ENCODE peak calls at places on chromosomes 5 and 9, in nine cellular contexts. L, O, S, H, A, G, Q, W and R are unnamed samples.
A peak's percentile ranks its signal among the peaks of the same experiment; 100 is the strongest.

GRCh38 chr5:3659907-3660306 is 64.3 kb downstream of the IRX1 start:
- DNase-seq in L (no peak), O (no peak), S (peak; percentile 9), H (no peak), A (no peak), G (peak; percentile 5), Q (no peak), W (no peak), R (no peak)

GRCh38 chr5:2014058-2014610 is 131.4 kb upstream of the IRX4 start:
- DNase-seq in L (no peak), O (no peak), S (no peak), H (no peak), A (no peak), G (peak; percentile 12), Q (no peak), W (no peak), R (no peak)

GRCh38 chr5:10337986-10338385 is 15.5 kb upstream of the MARCHF6 start:
- DNase-seq in L (no peak), O (no peak), S (no peak), H (no peak), A (no peak), G (no peak), Q (no peak), W (no peak), R (no peak)

GRCh38 chr5:138745268-138745667 is 8.0 kb upstream of the CTNNA1 start:
- DNase-seq in L (no peak), O (no peak), S (no peak), H (no peak), A (no peak), G (no peak), Q (no peak), W (no peak), R (no peak)

GRCh38 chr9:20353529-20353928 is 268.8 kb downstream of the MLLT3 start:
- DNase-seq in L (no peak), O (no peak), S (no peak), H (no peak), A (no peak), G (peak; percentile 3), Q (no peak), W (no peak), R (no peak)

GRCh38 chr5:1274471-1274870 is 20.4 kb downstream of the TERT start:
- DNase-seq in L (no peak), O (no peak), S (no peak), H (no peak), A (no peak), G (no peak), Q (no peak), W (no peak), R (no peak)

GRCh38 chr5:116084231-116084630 is 594 bp upstream of the COMMD10 start:
- DNase-seq in L (no peak), O (no peak), S (peak; percentile 62), H (peak; percentile 30), A (peak; percentile 10), G (peak; percentile 40), Q (no peak), W (no peak), R (no peak)

GRCh38 chr9:130768265-130768664 is 66.8 kb upstream of the ABL1 start:
- DNase-seq in L (no peak), O (no peak), S (peak; percentile 75), H (no peak), A (no peak), G (peak; percentile 71), Q (no peak), W (no peak), R (no peak)

GRCh38 chr9:126521976-126522590 is 91.6 kb upstream of the LMX1B start:
- DNase-seq in L (no peak), O (no peak), S (no peak), H (no peak), A (no peak), G (no peak), Q (no peak), W (no peak), R (no peak)

GRCh38 chr5:152181461-152181860 is 223.6 kb downstream of the NMUR2 start:
- DNase-seq in L (no peak), O (no peak), S (no peak), H (no peak), A (no peak), G (no peak), Q (no peak), W (no peak), R (no peak)

GRCh38 chr5:144187699-144188294 is 17.1 kb downstream of the KCTD16 start:
- DNase-seq in L (no peak), O (peak; percentile 78), S (no peak), H (peak; percentile 98), A (peak; percentile 67), G (peak; percentile 95), Q (peak; percentile 22), W (peak; percentile 97), R (peak; percentile 96)

GRCh38 chr5:169647566-169647965 is 10.5 kb downstream of the DOCK2 start:
- DNase-seq in L (no peak), O (no peak), S (no peak), H (no peak), A (no peak), G (no peak), Q (no peak), W (no peak), R (no peak)

GRCh38 chr9:71793386-71794105 is 25.2 kb upstream of the CEMIP2 start:
- DNase-seq in L (no peak), O (no peak), S (no peak), H (peak; percentile 62), A (peak; percentile 38), G (peak; percentile 94), Q (no peak), W (peak; percentile 44), R (peak; percentile 77)

GRCh38 chr9:121635300-121635699 is 16.1 kb upstream of the DAB2IP start:
- DNase-seq in L (no peak), O (no peak), S (no peak), H (no peak), A (no peak), G (no peak), Q (no peak), W (no peak), R (no peak)

GRCh38 chr9:99024959-99025358 is 80.0 kb upstream of the TGFBR1 start:
- DNase-seq in L (no peak), O (no peak), S (no peak), H (no peak), A (no peak), G (no peak), Q (no peak), W (peak; percentile 42), R (no peak)

GRCh38 chr5:96745844-96746531 is 61.8 kb downstream of the ERAP1 start:
- DNase-seq in L (no peak), O (no peak), S (peak; percentile 11), H (no peak), A (no peak), G (peak; percentile 4), Q (no peak), W (no peak), R (no peak)

GRCh38 chr9:120980951-120981350 is 54.4 kb upstream of the TRAF1 start:
- DNase-seq in L (no peak), O (no peak), S (peak; percentile 27), H (no peak), A (no peak), G (no peak), Q (no peak), W (no peak), R (no peak)

GRCh38 chr9:23444658-23445057 is 381.4 kb downstream of the ELAVL2 start:
- DNase-seq in L (no peak), O (no peak), S (no peak), H (no peak), A (no peak), G (no peak), Q (no peak), W (no peak), R (no peak)

GRCh38 chr9:94498801-94499454 is 56.0 kb upstream of the PCAT7 start:
- DNase-seq in L (no peak), O (no peak), S (no peak), H (no peak), A (no peak), G (no peak), Q (no peak), W (no peak), R (no peak)

GRCh38 chr9:88532320-88532719 is 2.7 kb upstream of the NXNL2 start:
- DNase-seq in L (peak; percentile 77), O (no peak), S (no peak), H (peak; percentile 59), A (no peak), G (peak; percentile 80), Q (peak; percentile 50), W (no peak), R (peak; percentile 50)

GRCh38 chr5:116532762-116533525 is 41.7 kb downstream of the SEMA6A start:
- DNase-seq in L (no peak), O (no peak), S (no peak), H (no peak), A (no peak), G (peak; percentile 91), Q (no peak), W (no peak), R (no peak)

GRCh38 chr9:36165766-36166149 is 3.4 kb upstream of the CCIN start:
- DNase-seq in L (no peak), O (no peak), S (no peak), H (peak; percentile 84), A (peak; percentile 69), G (no peak), Q (no peak), W (no peak), R (no peak)

GRCh38 chr5:54900906-54901725 is 84.3 kb downstream of the ESM1 start:
- DNase-seq in L (peak; percentile 74), O (no peak), S (no peak), H (peak; percentile 86), A (peak; percentile 48), G (peak; percentile 83), Q (no peak), W (peak; percentile 78), R (no peak)

GRCh38 chr5:24539625-24540024 is 105.2 kb downstream of the CDH10 start:
- DNase-seq in L (no peak), O (no peak), S (no peak), H (no peak), A (no peak), G (no peak), Q (no peak), W (no peak), R (no peak)

GRCh38 chr5:151202381-151203139 is 21.3 kb downstream of the CCDC69 start:
- DNase-seq in L (no peak), O (no peak), S (no peak), H (peak; percentile 73), A (peak; percentile 53), G (peak; percentile 93), Q (no peak), W (peak; percentile 43), R (peak; percentile 80)